ENCODE peak calls at places on chromosome 18, in six cellular contexts. X, H, M, N, S and B are unnamed samples.

GRCh38 chr18:32139835-32140283 is 48.2 kb downstream of the RNF138 start:
- DNase-seq in X (no peak), H (no peak), M (no peak), N (no peak), S (no peak), B (no peak)

GRCh38 chr18:31064130-31064529 is 21.6 kb upstream of the DSC3 start:
- DNase-seq in X (no peak), H (no peak), M (no peak), N (no peak), S (no peak), B (no peak)

GRCh38 chr18:26104037-26104436 is 13.6 kb upstream of the SS18 start:
- DNase-seq in X (no peak), H (no peak), M (no peak), N (no peak), S (no peak), B (no peak)

GRCh38 chr18:13616525-13617035 is 109.8 kb downstream of the FAM210A start:
- DNase-seq in X (no peak), H (no peak), M (no peak), N (no peak), S (no peak), B (no peak)

GRCh38 chr18:45312727-45313126 is 302.5 kb upstream of the SLC14A2 start:
- DNase-seq in X (no peak), H (no peak), M (no peak), N (no peak), S (no peak), B (no peak)

GRCh38 chr18:56003009-56003408 is 415.0 kb upstream of the TCF4 start:
- DNase-seq in X (no peak), H (no peak), M (no peak), N (no peak), S (no peak), B (no peak)

GRCh38 chr18:67876866-67877265 is 360.3 kb upstream of the DSEL start:
- DNase-seq in X (no peak), H (no peak), M (no peak), N (no peak), S (no peak), B (no peak)

GRCh38 chr18:11518788-11519685 is 90.4 kb upstream of the SLC35G4 start:
- DNase-seq in X (peak; percentile 42), H (peak; percentile 67), M (peak; percentile 51), N (no peak), S (peak; percentile 11), B (no peak)

GRCh38 chr18:31297248-31297647 is 20.7 kb upstream of the DSG1 start:
- DNase-seq in X (no peak), H (no peak), M (no peak), N (no peak), S (no peak), B (no peak)

DNA sequence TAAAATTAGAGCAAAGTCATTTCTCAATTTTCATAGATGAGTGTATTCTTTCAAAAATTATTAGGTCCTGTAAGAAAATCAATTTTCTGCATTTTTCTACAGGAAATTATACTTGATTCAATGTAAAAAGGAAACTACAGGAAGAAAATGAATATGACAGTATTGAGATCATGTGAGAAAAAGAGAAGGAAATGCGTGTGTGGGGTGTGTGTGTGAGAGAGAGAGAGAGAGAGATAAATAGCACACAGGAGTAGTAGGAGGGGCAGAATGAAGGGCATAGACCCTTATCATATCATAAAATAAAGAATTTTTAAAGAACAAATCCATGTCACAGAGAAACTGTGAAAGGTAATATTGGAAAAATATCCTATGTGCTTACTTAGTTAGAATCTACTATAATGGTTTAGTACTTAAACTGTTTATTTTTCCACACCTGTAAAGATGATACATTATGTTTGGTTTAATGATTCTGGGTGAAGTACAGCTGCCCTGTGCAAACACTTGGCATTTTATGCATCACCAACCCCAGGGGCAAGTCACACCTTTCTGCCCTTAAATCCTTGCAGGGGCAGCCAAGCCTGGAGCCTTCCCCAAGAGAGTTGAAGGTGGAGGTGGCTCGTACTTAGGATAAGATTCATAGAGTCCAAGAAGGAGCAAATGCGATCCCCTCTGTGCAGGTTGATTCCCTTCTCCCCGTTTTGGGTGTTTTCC is 276.4 kb downstream of the TGIF1 start:
- DNase-seq in X (no peak), H (no peak), M (no peak), N (no peak), S (no peak), B (no peak)
- H3K4me3 ChIP-seq in X (no peak overlapping the region), H (no peak overlapping the region), M (no peak overlapping the region), N (no peak overlapping the region), S (no peak overlapping the region), B (no peak overlapping the region)

GRCh38 chr18:63157293-63158011 is 162.1 kb downstream of the BCL2 start:
- DNase-seq in X (no peak), H (no peak), M (no peak), N (no peak), S (peak; percentile 51), B (no peak)

GRCh38 chr18:63158012-63158631 is 161.4 kb downstream of the BCL2 start:
- DNase-seq in X (no peak), H (no peak), M (no peak), N (no peak), S (no peak), B (no peak)

GRCh38 chr18:63155169-63155852 is 164.3 kb downstream of the BCL2 start:
- DNase-seq in X (peak; percentile 65), H (peak; percentile 72), M (peak; percentile 68), N (no peak), S (peak; percentile 92), B (no peak)

GRCh38 chr18:63154350-63155152 is 165.0 kb downstream of the BCL2 start:
- DNase-seq in X (no peak), H (no peak), M (no peak), N (no peak), S (no peak), B (no peak)

GRCh38 chr18:63155910-63156773 is 163.4 kb downstream of the BCL2 start:
- DNase-seq in X (no peak), H (no peak), M (no peak), N (no peak), S (no peak), B (no peak)
- TF ChIP-seq POLR2A in X (no peak), H (no peak), M (no peak), N (no peak), S (no peak), B (no peak)

GRCh38 chr18:48543228-48543627 is 4.4 kb downstream of the CTIF start:
- DNase-seq in X (peak; percentile 28), H (no peak), M (no peak), N (no peak), S (no peak), B (no peak)

GRCh38 chr18:48545690-48546365 is 7.0 kb downstream of the CTIF start:
- DNase-seq in X (peak; percentile 52), H (peak; percentile 81), M (peak; percentile 58), N (peak; percentile 78), S (peak; percentile 40), B (peak; percentile 42)

GRCh38 chr18:48544661-48545415 is 6.0 kb downstream of the CTIF start:
- DNase-seq in X (peak; percentile 11), H (no peak), M (no peak), N (peak; percentile 43), S (no peak), B (no peak)

GRCh38 chr18:48542513-48543181 is 3.8 kb downstream of the CTIF start:
- DNase-seq in X (peak; percentile 24), H (no peak), M (no peak), N (no peak), S (no peak), B (no peak)

DNA sequence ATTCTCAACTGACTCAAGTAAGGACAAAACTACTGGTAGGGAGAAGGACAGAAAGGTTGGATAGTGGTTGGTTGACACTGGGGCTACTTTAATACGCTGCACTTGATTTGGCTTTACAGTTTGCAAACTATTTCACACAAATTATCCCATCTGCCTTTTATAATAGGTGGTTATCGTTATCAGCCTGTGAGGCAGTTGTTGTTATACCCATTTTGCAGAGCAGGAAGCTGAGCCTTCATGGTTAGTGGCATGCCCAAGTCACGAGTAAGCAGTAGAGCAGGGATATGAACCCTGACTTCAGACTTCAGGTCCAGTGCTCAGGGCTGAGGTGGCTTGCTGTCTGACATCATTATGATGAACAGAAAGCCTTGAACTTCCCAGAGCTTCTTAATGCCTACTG is 5.3 kb downstream of the CTIF start:
- DNase-seq in X (peak; percentile 7), H (no peak), M (no peak), N (no peak), S (no peak), B (no peak)
- H3K4me1 ChIP-seq in X (peaks cover 5% of the 10 kb centered on the region), H (peaks cover 77% of the 10 kb centered on the region), M (peaks cover 30% of the 10 kb centered on the region), N (peaks cover 63% of the 10 kb centered on the region), S (peaks cover 46% of the 10 kb centered on the region), B (peaks cover 8% of the 10 kb centered on the region)

GRCh38 chr18:65380986-65381385 is 369.8 kb upstream of the CDH7 start:
- DNase-seq in X (no peak), H (no peak), M (no peak), N (no peak), S (no peak), B (no peak)
- H3K4me3 ChIP-seq in X (no peak overlapping the region), H (no peak overlapping the region), M (no peak overlapping the region), N (no peak overlapping the region), S (no peak overlapping the region), B (no peak overlapping the region)

GRCh38 chr18:62509779-62510178 is 13.0 kb upstream of the ZCCHC2 start:
- DNase-seq in X (no peak), H (no peak), M (no peak), N (no peak), S (no peak), B (no peak)
- TF ChIP-seq POLR2A in X (no peak), H (no peak), M (no peak), N (no peak), S (no peak), B (no peak)

DNA sequence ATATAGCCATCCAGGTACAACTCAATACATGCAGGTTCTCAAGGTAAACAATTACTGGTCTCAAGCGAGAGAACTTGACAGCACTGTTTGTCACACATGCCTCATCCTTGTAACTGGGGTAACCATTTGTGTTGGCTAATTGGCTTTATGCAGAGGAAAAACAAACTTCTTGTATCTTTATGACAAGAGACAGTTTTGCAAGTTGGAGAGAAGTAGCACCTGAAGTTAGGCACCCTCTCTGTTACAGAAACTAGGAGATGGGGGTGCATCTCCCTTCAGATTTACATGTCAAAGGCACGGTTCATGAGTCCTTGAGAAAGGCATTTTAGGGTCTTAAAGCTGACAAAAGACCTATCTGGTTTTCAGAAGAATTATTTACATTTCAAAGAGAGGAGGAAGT is 241.7 kb downstream of the CD226 start:
- DNase-seq in X (no peak), H (no peak), M (no peak), N (no peak), S (no peak), B (no peak)
- H3K4me1 ChIP-seq in X (no peaks in the 10 kb centered on the region), H (no peaks in the 10 kb centered on the region), M (no peaks in the 10 kb centered on the region), N (no peaks in the 10 kb centered on the region), S (no peaks in the 10 kb centered on the region), B (no peaks in the 10 kb centered on the region)

DNA sequence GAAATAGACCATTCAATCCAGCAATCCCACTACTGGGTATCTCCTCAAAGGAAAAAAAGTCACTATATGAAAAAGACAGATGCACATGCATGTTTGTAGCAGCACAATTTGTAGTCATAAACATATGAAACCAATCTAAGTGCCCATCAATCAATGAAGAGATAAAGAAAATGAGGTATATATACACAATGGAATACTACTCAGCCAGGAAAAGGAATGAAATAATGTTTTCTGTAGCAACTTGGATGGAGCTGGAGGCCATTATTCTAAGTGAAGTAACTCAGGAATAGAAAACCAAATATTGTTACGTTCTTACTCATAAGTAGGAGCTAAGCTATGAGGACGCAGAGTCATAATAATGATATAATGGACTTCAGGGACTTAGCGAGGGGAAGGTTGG is 45.2 kb upstream of the LRRC30 start:
- DNase-seq in X (no peak), H (no peak), M (no peak), N (no peak), S (no peak), B (no peak)
- H3K4me3 ChIP-seq in X (no peak overlapping the region), H (no peak overlapping the region), M (no peak overlapping the region), N (no peak overlapping the region), S (no peak overlapping the region), B (no peak overlapping the region)